ENCODE peak calls at places on chromosomes 13 and 19, in five cellular contexts. One of them, this sample, is unnamed.

GRCh38 chr19:40210919-40211318 is 7.3 kb downstream of the TTC9B start:
- DNase-seq in SK-N-SH: no peak
- DNase-seq in HepG2: no peak
- DNase-seq in HCT116: no peak
- DNase-seq in H1: no peak
- DNase-seq in this sample: peak

GRCh38 chr13:64480648-64481047 is 2749.5 kb downstream of the PCDH9 start:
- DNase-seq in HepG2: no peak
- DNase-seq in H1: no peak
- DNase-seq in HCT116: no peak
- DNase-seq in SK-N-SH: no peak
- DNase-seq in this sample: no peak

GRCh38 chr19:39152066-39152465 is 26.5 kb downstream of the PAK4 start:
- DNase-seq in HepG2: no peak
- DNase-seq in SK-N-SH: no peak
- DNase-seq in H1: no peak
- DNase-seq in HCT116: no peak
- DNase-seq in this sample: no peak

GRCh38 chr19:57056972-57057371 is 62.8 kb upstream of the USP29 start:
- DNase-seq in H1: no peak
- DNase-seq in HCT116: no peak
- DNase-seq in HepG2: no peak
- DNase-seq in SK-N-SH: no peak
- DNase-seq in this sample: no peak

GRCh38 chr19:1847348-1847683 is 967 bp downstream of the REXO1 start:
- DNase-seq in H1: no peak
- DNase-seq in HepG2: no peak
- DNase-seq in SK-N-SH: no peak
- DNase-seq in HCT116: no peak
- DNase-seq in this sample: no peak

GRCh38 chr13:37869756-37870488 is at the start of gene TRPC4:
- DNase-seq in HCT116: no peak
- DNase-seq in SK-N-SH: peak
- DNase-seq in HepG2: peak
- DNase-seq in H1: no peak
- DNase-seq in this sample: peak

GRCh38 chr19:2424686-2425621 is 2.4 kb downstream of the TIMM13 start:
- DNase-seq in HCT116: no peak
- DNase-seq in SK-N-SH: peak
- DNase-seq in H1: peak
- DNase-seq in HepG2: no peak
- DNase-seq in this sample: no peak

GRCh38 chr13:49635599-49636433 is 7.5 kb downstream of the ARL11 start:
- DNase-seq in H1: peak
- DNase-seq in HCT116: no peak
- DNase-seq in HepG2: peak
- DNase-seq in SK-N-SH: no peak
- DNase-seq in this sample: peak

GRCh38 chr19:37955986-37956385 is 49.0 kb downstream of the SIPA1L3 start:
- DNase-seq in SK-N-SH: no peak
- DNase-seq in HCT116: no peak
- DNase-seq in H1: no peak
- DNase-seq in HepG2: no peak
- DNase-seq in this sample: no peak

DNA sequence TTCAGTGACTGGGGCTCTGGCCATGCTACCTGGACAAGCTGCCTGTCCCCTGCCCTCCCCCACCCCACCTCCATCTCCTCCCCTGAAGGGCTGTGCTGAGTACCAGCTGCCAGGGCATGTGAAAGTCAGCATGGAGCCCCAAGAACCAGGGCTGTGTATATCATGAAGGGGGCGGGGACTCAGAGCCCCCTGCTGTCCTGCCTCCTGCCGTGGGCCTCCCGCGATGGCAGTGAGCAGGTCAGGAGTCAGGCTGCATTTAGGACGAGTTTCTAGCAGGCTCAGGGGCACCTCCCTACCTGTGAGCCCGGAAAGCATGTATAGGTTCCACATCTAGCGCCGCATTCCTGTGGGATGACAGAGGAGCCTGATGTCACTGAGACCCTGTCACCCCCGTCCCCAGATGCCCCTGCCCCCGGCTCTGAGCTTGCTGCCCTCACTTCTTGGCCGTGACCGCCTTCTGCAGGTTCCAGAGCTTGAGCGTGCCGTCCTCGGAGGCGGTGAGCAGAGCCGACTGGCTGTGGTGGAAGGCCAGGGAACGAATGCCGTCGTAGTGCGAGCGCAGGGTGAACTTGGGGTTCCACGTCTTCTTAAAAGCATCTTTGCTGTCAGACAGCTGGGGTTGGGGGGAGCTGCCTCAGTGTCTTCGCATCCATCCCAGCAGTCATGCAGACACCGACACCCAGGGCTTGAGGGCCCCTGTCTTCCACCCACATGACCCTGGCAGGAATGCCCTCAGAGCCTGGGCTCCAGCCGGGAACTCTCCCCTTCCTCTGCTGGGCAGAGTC is 8.3 kb upstream of the PRKD2 start:
- DNase-seq in HCT116: no peak
- DNase-seq in H1: no peak
- DNase-seq in HepG2: no peak
- DNase-seq in SK-N-SH: no peak
- DNase-seq in this sample: no peak
- TF ChIP-seq JUND in HCT116: no peak
- TF ChIP-seq JUND in H1: no peak
- TF ChIP-seq JUND in HepG2: no peak
- TF ChIP-seq JUND in SK-N-SH: no peak
- TF ChIP-seq JUND in this sample: no peak

DNA sequence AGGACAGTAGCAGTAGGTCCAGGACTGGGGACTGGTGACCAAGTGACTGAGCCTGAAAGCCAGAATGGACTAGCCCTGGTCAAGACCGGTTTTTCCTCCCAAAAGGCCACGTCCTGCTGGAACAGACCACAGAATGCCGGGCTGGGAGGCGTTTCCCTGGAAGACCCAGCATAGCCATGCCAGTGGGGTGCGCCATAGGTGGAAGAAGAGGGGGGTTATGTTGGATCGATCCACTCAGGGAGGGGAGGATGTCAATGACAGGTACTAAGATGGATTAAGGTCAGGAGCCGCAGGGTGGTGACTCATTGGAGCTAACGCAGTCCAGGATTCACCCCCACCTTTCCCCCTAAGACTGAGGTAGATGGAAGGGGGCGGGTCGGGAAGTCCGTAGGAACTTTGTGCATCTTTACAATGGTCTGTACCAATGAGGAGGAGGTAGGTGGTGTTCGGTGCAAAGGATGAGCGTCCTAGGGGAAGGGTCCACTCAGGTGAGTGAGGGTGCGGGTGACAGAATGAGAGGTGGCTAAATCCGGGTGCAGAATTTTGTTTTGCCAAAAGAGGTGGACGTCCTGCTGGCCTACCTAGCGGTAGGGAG is 21.0 kb downstream of the VASP start:
- DNase-seq in SK-N-SH: no peak
- DNase-seq in H1: peak
- DNase-seq in HepG2: no peak
- DNase-seq in HCT116: no peak
- DNase-seq in this sample: peak
- TF ChIP-seq JUND in SK-N-SH: no peak
- TF ChIP-seq JUND in H1: peak
- TF ChIP-seq JUND in HepG2: no peak
- TF ChIP-seq JUND in HCT116: peak
- TF ChIP-seq JUND in this sample: peak

GRCh38 chr13:113860051-113860471 is 3.8 kb downstream of the GAS6 start:
- DNase-seq in SK-N-SH: no peak
- DNase-seq in H1: no peak
- DNase-seq in HCT116: no peak
- DNase-seq in HepG2: peak
- DNase-seq in this sample: no peak
- TF ChIP-seq JUND in SK-N-SH: no peak
- TF ChIP-seq JUND in H1: no peak
- TF ChIP-seq JUND in HCT116: no peak
- TF ChIP-seq JUND in HepG2: no peak
- TF ChIP-seq JUND in this sample: no peak

DNA sequence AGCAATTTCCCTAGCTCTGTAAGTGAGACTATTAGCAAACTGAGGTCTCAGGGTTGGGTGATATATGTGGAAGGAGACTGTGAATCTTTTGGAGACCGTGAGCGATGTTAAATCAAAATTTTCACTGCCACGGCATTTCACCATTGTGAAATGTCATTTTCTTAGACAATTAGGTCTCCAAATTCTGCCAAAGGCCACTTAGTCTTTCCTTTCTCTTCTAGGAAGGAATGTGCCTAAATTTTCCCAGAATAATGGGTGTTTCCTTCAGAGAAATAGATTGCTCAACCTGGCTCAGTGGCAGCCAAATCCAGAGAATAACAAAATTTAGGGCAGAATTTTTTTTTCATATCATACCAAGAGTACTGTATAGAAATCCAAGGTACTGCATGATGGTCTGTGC is 64.5 kb upstream of the SCEL start:
- DNase-seq in SK-N-SH: no peak
- DNase-seq in HCT116: no peak
- DNase-seq in HepG2: no peak
- DNase-seq in H1: no peak
- DNase-seq in this sample: no peak
- TF ChIP-seq JUND in SK-N-SH: no peak
- TF ChIP-seq JUND in HCT116: no peak
- TF ChIP-seq JUND in HepG2: no peak
- TF ChIP-seq JUND in H1: no peak
- TF ChIP-seq JUND in this sample: no peak